ENCODE peak calls at places on chromosomes 1 and 21, in seven cellular contexts. M, T, L, W, X, V and Q are unnamed samples.

GRCh38 chr1:234604393-234604725 is 5.6 kb downstream of the IRF2BP2 start:
- DNase-seq in M (no peak), T (no peak), L (no peak), W (no peak), X (no peak), V (no peak), Q (no peak)

GRCh38 chr1:18302788-18303413 is 177.8 kb upstream of the KLHDC7A start:
- DNase-seq in M (no peak), T (no peak), L (peak), W (no peak), X (no peak), V (peak), Q (no peak)

GRCh38 chr1:200896571-200897187 is 2.0 kb downstream of the INAVA start:
- DNase-seq in M (no peak), T (peak), L (peak), W (no peak), X (peak), V (peak), Q (no peak)

GRCh38 chr1:116514708-116515525 is 55.9 kb downstream of the CD58 start:
- DNase-seq in M (no peak), T (peak), L (no peak), W (no peak), X (no peak), V (peak), Q (no peak)

GRCh38 chr21:32764186-32764585 is 7.4 kb downstream of the PAXBP1 start:
- DNase-seq in M (no peak), T (no peak), L (no peak), W (no peak), X (no peak), V (no peak), Q (no peak)

GRCh38 chr1:15963363-15963967 is 12.4 kb downstream of the ZBTB17 start:
- DNase-seq in M (no peak), T (no peak), L (no peak), W (no peak), X (no peak), V (no peak), Q (no peak)

GRCh38 chr1:158014702-158015320 is 21.4 kb downstream of the KIRREL1 start:
- DNase-seq in M (no peak), T (no peak), L (peak), W (no peak), X (no peak), V (no peak), Q (no peak)

GRCh38 chr1:33637846-33638440 is 165.5 kb downstream of the ZSCAN20 start:
- DNase-seq in M (no peak), T (no peak), L (peak), W (no peak), X (no peak), V (no peak), Q (no peak)

GRCh38 chr21:26469789-26470188 is 103.3 kb downstream of the CYYR1 start:
- DNase-seq in M (no peak), T (peak), L (no peak), W (no peak), X (no peak), V (no peak), Q (no peak)

GRCh38 chr1:221458430-221459156 is 283.3 kb downstream of the DUSP10 start:
- DNase-seq in M (no peak), T (no peak), L (no peak), W (no peak), X (no peak), V (no peak), Q (peak)

GRCh38 chr1:226764533-226764932 is 25.5 kb upstream of the ITPKB start:
- DNase-seq in M (no peak), T (no peak), L (peak), W (no peak), X (no peak), V (peak), Q (no peak)

GRCh38 chr1:101317590-101317989 is 80.8 kb downstream of the S1PR1 start:
- DNase-seq in M (no peak), T (no peak), L (peak), W (no peak), X (peak), V (no peak), Q (no peak)

GRCh38 chr1:117815105-117815812 is 114.2 kb downstream of the GDAP2 start:
- DNase-seq in M (no peak), T (no peak), L (no peak), W (no peak), X (no peak), V (no peak), Q (no peak)

GRCh38 chr1:113388621-113389355 is 1.5 kb upstream of the MAGI3 start:
- DNase-seq in M (peak), T (no peak), L (peak), W (peak), X (peak), V (peak), Q (no peak)

GRCh38 chr1:53190210-53190611 is 6.4 kb upstream of the CPT2 start:
- DNase-seq in M (no peak), T (no peak), L (peak), W (no peak), X (no peak), V (no peak), Q (no peak)

GRCh38 chr1:181135815-181136737 is 47.6 kb downstream of the IER5 start:
- DNase-seq in M (no peak), T (no peak), L (no peak), W (no peak), X (peak), V (no peak), Q (no peak)